ENCODE peak calls at places on chromosomes 12 and 14, in nine cellular contexts. L is central memory CD4-positive, alpha-beta T cell; H is AG08395; D is SHP77; X is activated CD4-positive, alpha-beta T cell treated with anti-CD3 and anti-CD28 coated beads, Interleukin-2, amount 50 U/mL, for 4 hours; N is NCI-H460; O is HFFc6; U is lung; A is fibroblast of lung. K is an unnamed sample.

GRCh38 chr12:3161861-3162260 is 84.7 kb downstream of the TSPAN9 start:
- DNase-seq in L (no peak), H (no peak), D (no peak), X (no peak), N (no peak), O (no peak), U (no peak), A (no peak), K (peak)

GRCh38 chr12:70741266-70741665 is 104.0 kb upstream of the PTPRB start:
- DNase-seq in L (no peak), H (no peak), D (no peak), X (no peak), N (no peak), O (no peak), U (no peak), A (no peak), K (no peak)

GRCh38 chr12:131902332-131903241 is 8.2 kb downstream of the ULK1 start:
- DNase-seq in L (no peak), H (no peak), D (no peak), X (no peak), N (no peak), O (no peak), U (no peak), A (no peak), K (no peak)

GRCh38 chr12:128844031-128844635 is 9.1 kb upstream of the GLT1D1 start:
- DNase-seq in L (no peak), H (no peak), D (peak), X (no peak), N (no peak), O (no peak), U (no peak), A (no peak), K (no peak)

GRCh38 chr12:27424631-27425230 is 21.8 kb upstream of the SMCO2 start:
- DNase-seq in L (no peak), H (peak), D (peak), X (no peak), N (peak), O (peak), U (no peak), A (peak), K (peak)

GRCh38 chr12:11797317-11797913 is 147.9 kb downstream of the ETV6 start:
- DNase-seq in L (no peak), H (peak), D (no peak), X (no peak), N (no peak), O (peak), U (no peak), A (peak), K (no peak)

GRCh38 chr12:130482448-130482847 is 144.8 kb downstream of the PIWIL1 start:
- DNase-seq in L (no peak), H (no peak), D (no peak), X (no peak), N (no peak), O (no peak), U (no peak), A (no peak), K (no peak)

GRCh38 chr12:57224973-57225679 is 4.4 kb upstream of the SHMT2 start:
- DNase-seq in L (peak), H (no peak), D (peak), X (peak), N (no peak), O (no peak), U (no peak), A (peak), K (no peak)

GRCh38 chr12:13390381-13390856 is 193.9 kb downstream of the EMP1 start:
- DNase-seq in L (no peak), H (peak), D (peak), X (no peak), N (peak), O (peak), U (peak), A (peak), K (peak)

GRCh38 chr12:9707864-9708808 is 24.8 kb downstream of the CLECL1 start:
- DNase-seq in L (peak), H (peak), D (no peak), X (peak), N (peak), O (peak), U (peak), A (peak), K (peak)

GRCh38 chr12:88897723-88898122 is 317.5 kb upstream of the KITLG start:
- DNase-seq in L (no peak), H (no peak), D (no peak), X (no peak), N (no peak), O (peak), U (no peak), A (peak), K (no peak)

GRCh38 chr12:50106907-50107306 is 3.1 kb downstream of the GPD1 start:
- DNase-seq in L (no peak), H (no peak), D (no peak), X (no peak), N (no peak), O (no peak), U (no peak), A (no peak), K (no peak)

GRCh38 chr12:100896192-100896591 is 101.6 kb downstream of the ANO4 start:
- DNase-seq in L (no peak), H (no peak), D (no peak), X (no peak), N (no peak), O (no peak), U (no peak), A (no peak), K (no peak)

GRCh38 chr14:36130186-36130585 is 46.3 kb downstream of the PTCSC3 start:
- DNase-seq in L (no peak), H (no peak), D (no peak), X (no peak), N (no peak), O (no peak), U (no peak), A (no peak), K (no peak)

GRCh38 chr14:91354221-91354916 is 63.3 kb downstream of the CCDC88C start:
- DNase-seq in L (no peak), H (peak), D (no peak), X (no peak), N (no peak), O (no peak), U (no peak), A (no peak), K (no peak)

GRCh38 chr12:75908961-75909699 is 122.4 kb downstream of the PHLDA1 start:
- DNase-seq in L (no peak), H (peak), D (peak), X (no peak), N (no peak), O (peak), U (peak), A (peak), K (no peak)

GRCh38 chr12:92055877-92056276 is 89.8 kb downstream of the BTG1 start:
- DNase-seq in L (peak), H (no peak), D (no peak), X (peak), N (no peak), O (no peak), U (no peak), A (no peak), K (no peak)